ENCODE peak calls at places on chromosomes 11 and 22, in nine cellular contexts. R, Q, D, O, A, M, Y, X and N are unnamed samples.

GRCh38 chr11:61890536-61891330 is 612 bp downstream of the FADS3 start:
- DNase-seq in R (peak), Q (peak), D (peak), O (peak), A (peak), M (peak), Y (peak), X (no peak), N (no peak)

GRCh38 chr11:34809191-34810106 is 106.7 kb downstream of the APIP start:
- DNase-seq in R (no peak), Q (no peak), D (peak), O (no peak), A (no peak), M (no peak), Y (no peak), X (peak), N (no peak)

GRCh38 chr11:89498845-89499448 is 7.8 kb upstream of the NOX4 start:
- DNase-seq in R (no peak), Q (no peak), D (peak), O (peak), A (no peak), M (no peak), Y (no peak), X (no peak), N (no peak)

GRCh38 chr11:119529936-119530335 is 107.0 kb upstream of the THY1 start:
- DNase-seq in R (peak), Q (no peak), D (no peak), O (no peak), A (no peak), M (no peak), Y (no peak), X (no peak), N (no peak)

GRCh38 chr22:30196141-30196866 is 50.3 kb downstream of the LIF start:
- DNase-seq in R (no peak), Q (no peak), D (peak), O (no peak), A (peak), M (peak), Y (peak), X (peak), N (no peak)

GRCh38 chr11:76704171-76704948 is 33.8 kb upstream of the LRRC32 start:
- DNase-seq in R (no peak), Q (no peak), D (no peak), O (no peak), A (no peak), M (no peak), Y (no peak), X (no peak), N (no peak)

GRCh38 chr22:26461188-26461810 is 22.3 kb downstream of the HPS4 start:
- DNase-seq in R (no peak), Q (peak), D (peak), O (no peak), A (peak), M (peak), Y (peak), X (peak), N (peak)

GRCh38 chr11:23124996-23125395 is 264.7 kb upstream of the CCDC179 start:
- DNase-seq in R (no peak), Q (no peak), D (no peak), O (no peak), A (no peak), M (no peak), Y (no peak), X (no peak), N (no peak)

GRCh38 chr11:103987631-103988594 is 48.5 kb upstream of the DDI1 start:
- DNase-seq in R (no peak), Q (no peak), D (no peak), O (no peak), A (no peak), M (no peak), Y (no peak), X (no peak), N (no peak)

GRCh38 chr11:118856314-118856713 is 27.4 kb upstream of the CXCR5 start:
- DNase-seq in R (no peak), Q (no peak), D (no peak), O (no peak), A (no peak), M (no peak), Y (no peak), X (no peak), N (no peak)

GRCh38 chr11:17581036-17581731 is 34.1 kb downstream of the OTOG start:
- DNase-seq in R (no peak), Q (no peak), D (no peak), O (no peak), A (no peak), M (peak), Y (no peak), X (no peak), N (no peak)

GRCh38 chr11:14314127-14314526 is 44.9 kb downstream of the RRAS2 start:
- DNase-seq in R (no peak), Q (no peak), D (no peak), O (peak), A (no peak), M (no peak), Y (no peak), X (no peak), N (no peak)

GRCh38 chr22:27416553-27417427 is 384.8 kb downstream of the MN1 start:
- DNase-seq in R (no peak), Q (no peak), D (no peak), O (no peak), A (no peak), M (no peak), Y (peak), X (no peak), N (no peak)

GRCh38 chr11:45272701-45273100 is 13.4 kb downstream of the SYT13 start:
- DNase-seq in R (no peak), Q (no peak), D (peak), O (no peak), A (no peak), M (no peak), Y (no peak), X (no peak), N (no peak)

GRCh38 chr11:12187399-12187798 is 77.0 kb downstream of the MICAL2 start:
- DNase-seq in R (no peak), Q (no peak), D (no peak), O (no peak), A (no peak), M (peak), Y (no peak), X (no peak), N (no peak)

GRCh38 chr11:121928597-121929580 is 187.1 kb downstream of the BLID start:
- DNase-seq in R (no peak), Q (no peak), D (no peak), O (no peak), A (no peak), M (no peak), Y (no peak), X (no peak), N (peak)

GRCh38 chr22:27866136-27867091 is 52.6 kb downstream of the PITPNB start:
- DNase-seq in R (no peak), Q (no peak), D (no peak), O (no peak), A (no peak), M (no peak), Y (no peak), X (no peak), N (no peak)

GRCh38 chr11:59560702-59561469 is 49.5 kb downstream of the OR4D9 start:
- DNase-seq in R (peak), Q (peak), D (peak), O (peak), A (peak), M (peak), Y (peak), X (peak), N (peak)

GRCh38 chr11:61160487-61161189 is 588 bp downstream of the VPS37C start:
- DNase-seq in R (no peak), Q (no peak), D (peak), O (no peak), A (no peak), M (no peak), Y (no peak), X (no peak), N (no peak)

GRCh38 chr11:45930951-45931563 is 8.6 kb downstream of the LARGE2 start:
- DNase-seq in R (no peak), Q (no peak), D (no peak), O (no peak), A (no peak), M (no peak), Y (no peak), X (no peak), N (no peak)

GRCh38 chr11:32140121-32140520 is 49.2 kb downstream of the RCN1 start:
- DNase-seq in R (no peak), Q (no peak), D (no peak), O (no peak), A (no peak), M (no peak), Y (no peak), X (no peak), N (no peak)

GRCh38 chr11:59865031-59865430 is 1.3 kb downstream of the TCN1 start:
- DNase-seq in R (no peak), Q (no peak), D (peak), O (no peak), A (no peak), M (no peak), Y (no peak), X (no peak), N (peak)